ENCODE peak calls at places on chromosomes 5 and 9, in five cellular contexts. Q is C1 segment of cervical spinal cord; F is stimulated activated CD8-positive, alpha-beta memory T cell treated with anti-CD3 and anti-CD28 coated beads, Interleukin-15, amount 100 ng/mL, for 24 hours; W is LHCN-M2; E is GM13977. Z is an unnamed sample.

GRCh38 chr9:113631093-113631765 is 167.7 kb downstream of the RGS3 start:
- DNase-seq in Q (no peak), F (no peak), E (no peak), W (no peak), Z (no peak)

GRCh38 chr9:114820776-114821501 is 15.1 kb upstream of the TNFSF15 start:
- DNase-seq in W (no peak), E (no peak), Q (no peak), F (no peak), Z (no peak)

GRCh38 chr9:88658311-88658822 is 123.4 kb downstream of the NXNL2 start:
- DNase-seq in E (no peak), F (no peak), W (peak), Q (no peak), Z (no peak)

GRCh38 chr5:150112211-150113046 is 26.1 kb upstream of the CSF1R start:
- DNase-seq in Q (no peak), E (peak), F (no peak), W (peak), Z (peak)

GRCh38 chr9:6426117-6426516 is 13.1 kb downstream of the UHRF2 start:
- DNase-seq in W (peak), E (no peak), Q (no peak), F (no peak), Z (no peak)

GRCh38 chr5:23721336-23721735 is 213.9 kb downstream of the PRDM9 start:
- DNase-seq in Q (no peak), F (no peak), E (no peak), W (no peak), Z (no peak)

GRCh38 chr9:114988962-114989599 is 58.7 kb upstream of the TNFSF8 start:
- DNase-seq in F (no peak), E (peak), W (peak), Q (no peak), Z (no peak)

GRCh38 chr5:75601996-75602395 is 9.3 kb upstream of the ANKDD1B start:
- DNase-seq in F (no peak), E (no peak), Q (no peak), W (no peak), Z (no peak)

GRCh38 chr5:138824924-138825863 is 49.9 kb downstream of the LRRTM2 start:
- DNase-seq in W (no peak), E (peak), F (no peak), Q (no peak), Z (no peak)

GRCh38 chr5:149962040-149962439 is 1.5 kb downstream of the SLC26A2 start:
- DNase-seq in Q (no peak), F (no peak), W (peak), E (peak), Z (no peak)

GRCh38 chr9:72665421-72665820 is 144.0 kb downstream of the TMC1 start:
- DNase-seq in E (no peak), F (no peak), W (peak), Q (no peak), Z (no peak)

GRCh38 chr9:110340306-110340705 is 2.6 kb upstream of the TXNDC8 start:
- DNase-seq in Q (no peak), E (no peak), F (no peak), W (peak), Z (no peak)

GRCh38 chr5:179313849-179314521 is 31.3 kb downstream of the ADAMTS2 start:
- DNase-seq in E (no peak), W (peak), Q (peak), F (no peak), Z (no peak)

GRCh38 chr5:131536211-131536826 is 98.7 kb downstream of the RAPGEF6 start:
- DNase-seq in E (peak), F (no peak), Q (no peak), W (peak), Z (no peak)

GRCh38 chr5:69493235-69493925 is 790 bp downstream of the OCLN start:
- DNase-seq in Q (no peak), F (no peak), E (peak), W (peak), Z (no peak)